ENCODE peak calls at places on chromosome 19, in nine cellular contexts. P is body of pancreas, Q is HCT116, M is GM23248, H is colonic mucosa, L is neural progenitor cell, Z is right atrium auricular region, R is Peyer's patch, F is right cardiac atrium. T is an unnamed sample. For H3K4me1, the result is how much of the 10 kb centered on the place peaks cover.

GRCh38 chr19:289651-290538 is 1.3 kb downstream of the PLPP2 start:
- DNase-seq in P (peak), Q (peak), M (peak), H (peak), L (no peak), Z (no peak), R (peak), F (no peak), T (peak)

GRCh38 chr19:29013325-29013724 is 199.6 kb downstream of the UQCRFS1 start:
- DNase-seq in P (no peak), Q (no peak), M (no peak), H (no peak), L (peak), Z (no peak), R (no peak), F (no peak), T (no peak)

GRCh38 chr19:5338661-5339469 is 1.7 kb downstream of the PTPRS start:
- DNase-seq in P (peak), Q (no peak), M (no peak), H (no peak), L (peak), Z (no peak), R (no peak), F (no peak), T (no peak)

GRCh38 chr19:49591731-49592485 is 926 bp downstream of the PRR12 start:
- DNase-seq in P (peak), Q (no peak), M (peak), H (peak), L (peak), Z (no peak), R (peak), F (peak), T (peak)

GRCh38 chr19:50869479-50869878 is 3.8 kb upstream of the KLK2 start:
- DNase-seq in P (no peak), Q (no peak), M (no peak), H (no peak), L (no peak), Z (no peak), R (no peak), F (no peak), T (no peak)

GRCh38 chr19:3363841-3364500 is 2.4 kb upstream of the NFIC start:
- DNase-seq in P (peak), Q (no peak), M (no peak), H (no peak), L (no peak), Z (no peak), R (no peak), F (no peak), T (no peak)

GRCh38 chr19:1649706-1650626 is 2.4 kb downstream of the TCF3 start:
- DNase-seq in P (no peak), Q (no peak), M (no peak), H (no peak), L (no peak), Z (no peak), R (no peak), F (no peak), T (no peak)

GRCh38 chr19:41239961-41240574 is 21.0 kb downstream of the AXL start:
- DNase-seq in P (no peak), Q (no peak), M (no peak), H (no peak), L (no peak), Z (no peak), R (no peak), F (no peak), T (no peak)

GRCh38 chr19:920051-920857 is 3.1 kb downstream of the KISS1R start:
- DNase-seq in P (peak), Q (no peak), M (peak), H (no peak), L (peak), Z (no peak), R (peak), F (peak), T (no peak)

GRCh38 chr19:9953802-9954542 is 17.7 kb upstream of the OLFM2 start:
- DNase-seq in P (no peak), Q (no peak), M (no peak), H (no peak), L (no peak), Z (no peak), R (no peak), F (no peak), T (no peak)

GRCh38 chr19:38444026-38444425 is 10.5 kb downstream of the RYR1 start:
- DNase-seq in P (no peak), Q (no peak), M (no peak), H (no peak), L (no peak), Z (no peak), R (no peak), F (no peak), T (no peak)

GRCh38 chr19:13623686-13624405 is 117.6 kb upstream of the CACNA1A start:
- DNase-seq in P (no peak), Q (no peak), M (peak), H (no peak), L (no peak), Z (no peak), R (no peak), F (no peak), T (no peak)

GRCh38 chr19:7257148-7258041 is 36.8 kb downstream of the INSR start:
- DNase-seq in P (peak), Q (peak), M (peak), H (peak), L (no peak), Z (peak), R (peak), F (no peak), T (no peak)

GRCh38 chr19:45764947-45765346 is 4.1 kb downstream of the SIX5 start:
- DNase-seq in P (no peak), Q (no peak), M (no peak), H (no peak), L (no peak), Z (no peak), R (no peak), F (peak), T (no peak)

GRCh38 chr19:7670150-7670784 is 1.4 kb downstream of the RETN start:
- DNase-seq in P (no peak), Q (no peak), M (peak), H (no peak), L (peak), Z (no peak), R (no peak), F (peak), T (peak)

GRCh38 chr19:23758187-23759074 is at the start of gene ZNF681:
- DNase-seq in P (peak), Q (no peak), M (peak), H (peak), L (peak), Z (peak), R (peak), F (peak), T (peak)

GRCh38 chr19:12788682-12789097 is 2.6 kb upstream of the JUNB start:
- DNase-seq in P (peak), Q (no peak), M (peak), H (peak), L (peak), Z (peak), R (peak), F (peak), T (peak)

GRCh38 chr19:18225702-18226468 is at the start of gene PDE4C:
- DNase-seq in P (no peak), Q (no peak), M (peak), H (no peak), L (peak), Z (no peak), R (no peak), F (peak), T (no peak)
- H3K4me3 ChIP-seq in P (no peak), Q (no peak), M (no peak), H (no peak), L (no peak), Z (no peak), R (no peak), F (no peak), T (no peak)

DNA sequence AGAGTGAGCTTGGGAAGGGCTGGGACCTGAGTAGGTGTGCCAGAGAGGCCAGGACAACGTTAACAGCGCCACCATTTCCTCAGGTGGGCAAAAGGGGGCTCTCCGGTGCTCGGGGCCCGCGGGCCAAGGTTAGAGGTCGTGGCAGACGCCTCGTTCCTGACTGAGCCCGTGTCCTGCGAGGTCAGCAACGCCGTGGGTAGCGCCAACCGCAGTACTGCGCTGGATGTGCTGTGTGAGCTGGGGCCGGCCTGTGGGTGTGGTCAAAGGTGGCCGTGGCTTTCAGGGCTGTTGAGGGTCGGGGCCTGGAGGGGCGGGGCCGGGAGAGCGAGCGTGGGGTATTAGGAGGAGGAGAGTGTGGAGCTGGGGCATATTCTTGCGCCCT is 3.7 kb downstream of the KIRREL2 start:
- DNase-seq in P (no peak), Q (no peak), M (no peak), H (no peak), L (no peak), Z (no peak), R (no peak), F (no peak), T (no peak)
- H3K27ac ChIP-seq in P (no peak), Q (no peak), M (no peak), H (no peak), L (no peak), Z (no peak), R (no peak), F (no peak), T (no peak)

GRCh38 chr19:47489072-47489914 is 5.3 kb upstream of the KPTN start:
- DNase-seq in P (no peak), Q (no peak), M (peak), H (no peak), L (no peak), Z (no peak), R (no peak), F (peak), T (peak)
- H3K4me1 ChIP-seq in P (under half), Q (under half), M (under half), H (under half), L (under half), Z (under half), R (under half), F (under half), T (under half)

GRCh38 chr19:33798701-33799111 is 2.0 kb downstream of the KCTD15 start:
- DNase-seq in P (no peak), Q (no peak), M (no peak), H (no peak), L (peak), Z (no peak), R (no peak), F (peak), T (no peak)
- H3K4me3 ChIP-seq in P (peak), Q (no peak), M (peak), H (peak), L (peak), Z (peak), R (peak), F (peak), T (peak)

DNA sequence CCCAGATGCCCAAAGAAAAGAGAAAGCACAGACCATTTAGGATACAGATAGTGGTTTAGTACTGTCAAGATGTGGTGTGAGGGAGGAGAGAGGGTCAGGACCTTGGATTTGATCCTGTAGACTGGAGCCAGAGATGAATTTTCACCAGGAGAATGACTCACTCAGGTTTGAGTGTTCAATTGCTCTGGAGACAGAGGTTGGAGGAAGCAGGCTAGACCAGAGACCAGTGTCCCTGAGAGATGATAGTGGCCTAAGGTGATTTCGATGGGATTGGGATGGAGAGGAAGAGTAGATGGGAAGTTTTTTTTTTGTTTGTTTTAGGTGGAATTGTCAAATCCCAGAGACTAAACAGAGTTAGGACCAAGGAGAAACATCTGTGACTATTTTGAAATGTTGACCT is 2.3 kb downstream of the CEBPG start:
- DNase-seq in P (no peak), Q (no peak), M (peak), H (no peak), L (no peak), Z (no peak), R (peak), F (no peak), T (no peak)
- H3K27ac ChIP-seq in P (peak), Q (no peak), M (peak), H (peak), L (no peak), Z (peak), R (peak), F (peak), T (peak)

T was measured in lower lobe of right lung.